ENCODE peak calls at places on chromosomes 3 and 15, in six cellular contexts. M is HEK293T, Y is hepatic stellate cell, Q is HTR-8/SVneo, T is RWPE1, J is immature natural killer cell. C is an unnamed sample.

GRCh38 chr15:84681822-84682221 is 23.8 kb upstream of the NMB start:
- DNase-seq in M (no peak), Y (no peak), Q (no peak), T (no peak), J (no peak), C (no peak)

GRCh38 chr15:73483053-73483452 is 40.1 kb downstream of the REC114 start:
- DNase-seq in M (no peak), Y (no peak), Q (no peak), T (no peak), J (no peak), C (no peak)

GRCh38 chr3:48899298-48899697 is 616 bp upstream of the SLC25A20 start:
- DNase-seq in M (no peak), Y (no peak), Q (no peak), T (no peak), J (peak; percentile 82), C (no peak)

GRCh38 chr3:36219398-36219797 is 160.9 kb upstream of the STAC start:
- DNase-seq in M (no peak), Y (peak; percentile 22), Q (peak; percentile 13), T (no peak), J (no peak), C (no peak)

GRCh38 chr3:187946031-187946691 is 200.9 kb upstream of the BCL6 start:
- DNase-seq in M (no peak), Y (peak; percentile 71), Q (no peak), T (no peak), J (no peak), C (no peak)

GRCh38 chr15:84649706-84650105 is 4.4 kb downstream of the WDR73 start:
- DNase-seq in M (no peak), Y (no peak), Q (no peak), T (no peak), J (no peak), C (no peak)

GRCh38 chr3:33787328-33788009 is 11.0 kb upstream of the PDCD6IP start:
- DNase-seq in M (peak; percentile 66), Y (peak; percentile 51), Q (peak; percentile 67), T (peak; percentile 40), J (peak; percentile 47), C (no peak)

GRCh38 chr15:70618929-70619328 is 144.4 kb downstream of the UACA start:
- DNase-seq in M (no peak), Y (no peak), Q (no peak), T (no peak), J (no peak), C (no peak)

GRCh38 chr3:14329116-14329830 is 73.1 kb upstream of the SLC6A6 start:
- DNase-seq in M (peak; percentile 41), Y (no peak), Q (peak; percentile 52), T (peak; percentile 16), J (no peak), C (peak; percentile 24)

GRCh38 chr3:32437898-32438297 is 46.2 kb downstream of the CMTM7 start:
- DNase-seq in M (peak; percentile 3), Y (no peak), Q (no peak), T (no peak), J (no peak), C (no peak)

GRCh38 chr15:70142322-70143191 is 44.8 kb upstream of the TLE3 start:
- DNase-seq in M (no peak), Y (no peak), Q (peak; percentile 77), T (no peak), J (peak; percentile 10), C (no peak)

GRCh38 chr15:101049282-101049681 is 130.1 kb downstream of the LRRK1 start:
- DNase-seq in M (no peak), Y (no peak), Q (no peak), T (no peak), J (no peak), C (no peak)

GRCh38 chr15:85589873-85590272 is 204.9 kb downstream of the KLHL25 start:
- DNase-seq in M (no peak), Y (no peak), Q (no peak), T (peak; percentile 22), J (no peak), C (no peak)

GRCh38 chr15:63037996-63038720 is 4.4 kb upstream of the TPM1 start:
- DNase-seq in M (no peak), Y (no peak), Q (no peak), T (peak; percentile 77), J (no peak), C (no peak)

GRCh38 chr3:50652709-50653108 is 22.0 kb upstream of the DOCK3 start:
- DNase-seq in M (peak; percentile 31), Y (no peak), Q (peak; percentile 33), T (peak; percentile 45), J (peak; percentile 43), C (no peak)

GRCh38 chr3:138186803-138187295 is 252 bp upstream of the ARMC8 start:
- DNase-seq in M (peak; percentile 96), Y (peak; percentile 27), Q (no peak), T (peak; percentile 98), J (peak; percentile 87), C (no peak)

GRCh38 chr15:55829826-55830225 is 86.9 kb upstream of the PRTG start:
- DNase-seq in M (no peak), Y (no peak), Q (no peak), T (peak; percentile 21), J (no peak), C (no peak)

GRCh38 chr3:33578325-33579180 is 138.3 kb upstream of the UBP1 start:
- DNase-seq in M (no peak), Y (no peak), Q (peak; percentile 10), T (peak; percentile 18), J (no peak), C (peak; percentile 25)

GRCh38 chr3:97680210-97680609 is 84.3 kb upstream of the ARL6 start:
- DNase-seq in M (no peak), Y (no peak), Q (no peak), T (no peak), J (no peak), C (no peak)

GRCh38 chr15:75349851-75350588 is 3.2 kb downstream of the NEIL1 start:
- DNase-seq in M (no peak), Y (no peak), Q (no peak), T (no peak), J (peak; percentile 97), C (no peak)

C was measured in HFF-Myc.